ENCODE peak calls at places on chromosomes 16 and 17, in five cellular contexts. One of them, this sample, is unnamed.

GRCh38 chr17:67139784-67140665 is 95.7 kb downstream of the CACNG1 start:
- DNase-seq in heart left ventricle: no peak
- DNase-seq in progenitor cell of endocrine pancreas: no peak
- DNase-seq in GM12865: no peak
- DNase-seq in WTC11: peak
- DNase-seq in this sample: no peak

GRCh38 chr16:17392857-17393421 is 77.8 kb downstream of the XYLT1 start:
- DNase-seq in heart left ventricle: no peak
- DNase-seq in progenitor cell of endocrine pancreas: no peak
- DNase-seq in GM12865: no peak
- DNase-seq in WTC11: no peak
- DNase-seq in this sample: no peak

GRCh38 chr17:79338589-79338988 is 264.0 kb downstream of the ENGASE start:
- DNase-seq in heart left ventricle: no peak
- DNase-seq in progenitor cell of endocrine pancreas: no peak
- DNase-seq in GM12865: no peak
- DNase-seq in WTC11: no peak
- DNase-seq in this sample: no peak

GRCh38 chr16:73365010-73365409 is 317.1 kb upstream of the ZFHX3 start:
- DNase-seq in heart left ventricle: no peak
- DNase-seq in progenitor cell of endocrine pancreas: no peak
- DNase-seq in GM12865: no peak
- DNase-seq in WTC11: no peak
- DNase-seq in this sample: no peak

GRCh38 chr17:58666858-58667267 is 25.0 kb downstream of the TEX14 start:
- DNase-seq in heart left ventricle: peak
- DNase-seq in progenitor cell of endocrine pancreas: no peak
- DNase-seq in GM12865: no peak
- DNase-seq in WTC11: no peak
- DNase-seq in this sample: no peak

GRCh38 chr17:73551144-73551543 is 93.1 kb downstream of the SDK2 start:
- DNase-seq in heart left ventricle: no peak
- DNase-seq in progenitor cell of endocrine pancreas: no peak
- DNase-seq in GM12865: no peak
- DNase-seq in WTC11: no peak
- DNase-seq in this sample: no peak

GRCh38 chr17:48816774-48817590 is at the start of gene TTLL6:
- DNase-seq in heart left ventricle: peak
- DNase-seq in progenitor cell of endocrine pancreas: peak
- DNase-seq in GM12865: peak
- DNase-seq in WTC11: peak
- DNase-seq in this sample: peak

GRCh38 chr17:47423406-47424295 is 99.9 kb downstream of the EFCAB13 start:
- DNase-seq in heart left ventricle: peak
- DNase-seq in progenitor cell of endocrine pancreas: peak
- DNase-seq in GM12865: peak
- DNase-seq in WTC11: peak
- DNase-seq in this sample: peak

GRCh38 chr17:7650509-7651096 is at the start of gene ATP1B2:
- DNase-seq in heart left ventricle: peak
- DNase-seq in progenitor cell of endocrine pancreas: peak
- DNase-seq in GM12865: peak
- DNase-seq in WTC11: peak
- DNase-seq in this sample: peak

GRCh38 chr16:66354321-66354854 is 12.1 kb upstream of the CDH5 start:
- DNase-seq in heart left ventricle: no peak
- DNase-seq in progenitor cell of endocrine pancreas: no peak
- DNase-seq in GM12865: no peak
- DNase-seq in WTC11: no peak
- DNase-seq in this sample: no peak

GRCh38 chr17:73748521-73748920 is 104.3 kb upstream of the SDK2 start:
- DNase-seq in heart left ventricle: no peak
- DNase-seq in progenitor cell of endocrine pancreas: no peak
- DNase-seq in GM12865: no peak
- DNase-seq in WTC11: no peak
- DNase-seq in this sample: no peak

GRCh38 chr16:57245472-57246113 is 534 bp downstream of the ARL2BP start:
- DNase-seq in heart left ventricle: peak
- DNase-seq in progenitor cell of endocrine pancreas: no peak
- DNase-seq in GM12865: peak
- DNase-seq in WTC11: peak
- DNase-seq in this sample: peak

DNA sequence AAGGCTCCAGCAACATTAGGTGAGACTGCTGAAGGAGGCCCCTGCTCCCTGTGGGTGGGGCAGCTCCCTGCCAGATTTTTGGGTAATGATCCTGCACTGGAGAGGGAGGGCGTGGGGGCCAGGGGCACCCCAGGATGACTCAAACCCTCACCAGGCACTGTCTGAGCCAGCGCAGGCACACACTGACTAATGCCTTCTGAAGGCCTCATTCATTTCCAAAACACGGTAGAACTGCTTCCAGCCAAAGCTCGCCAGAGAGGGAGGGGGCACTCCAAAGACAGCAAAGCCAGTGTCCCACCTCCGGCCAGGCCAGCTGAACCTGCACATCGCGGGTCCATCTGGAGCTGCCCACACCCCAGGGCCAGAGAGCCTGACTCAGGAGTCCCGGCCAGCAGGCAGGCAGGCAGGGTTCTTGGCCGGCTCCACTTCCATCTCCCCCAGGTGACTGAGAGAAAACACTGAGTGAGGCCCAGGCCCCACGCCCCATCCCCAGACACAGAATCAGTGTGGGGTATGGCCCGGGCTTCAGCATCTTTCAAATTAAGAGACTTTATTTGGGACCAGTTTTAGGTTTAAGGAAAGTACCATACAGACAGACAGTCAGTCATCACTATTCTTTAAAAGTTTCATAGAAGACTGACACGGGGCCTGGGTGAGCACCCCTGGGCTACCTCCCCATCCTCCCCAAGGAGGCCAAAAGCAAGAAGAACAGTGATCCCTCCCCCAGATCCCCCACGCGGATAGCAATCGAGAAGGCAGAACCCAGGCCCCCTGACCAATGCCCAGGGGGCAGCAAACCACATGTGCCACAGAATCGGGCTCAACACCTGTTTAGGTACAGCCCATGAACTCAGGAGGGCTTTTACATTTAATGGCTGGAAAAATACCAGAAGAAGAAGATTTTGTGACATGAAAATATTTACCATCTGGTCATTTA is 2.3 kb downstream of the PIEZO1 start:
- DNase-seq in heart left ventricle: no peak
- DNase-seq in progenitor cell of endocrine pancreas: no peak
- DNase-seq in GM12865: peak
- DNase-seq in WTC11: no peak
- DNase-seq in this sample: no peak
- TF ChIP-seq CTCF in heart left ventricle: no peak
- TF ChIP-seq CTCF in progenitor cell of endocrine pancreas: no peak
- TF ChIP-seq CTCF in GM12865: no peak
- TF ChIP-seq CTCF in WTC11: no peak
- TF ChIP-seq CTCF in this sample: no peak

GRCh38 chr16:84141143-84141670 is 3.8 kb downstream of the HSDL1 start:
- DNase-seq in heart left ventricle: no peak
- DNase-seq in progenitor cell of endocrine pancreas: no peak
- DNase-seq in GM12865: peak
- DNase-seq in WTC11: peak
- DNase-seq in this sample: no peak
- TF ChIP-seq CTCF in heart left ventricle: no peak
- TF ChIP-seq CTCF in progenitor cell of endocrine pancreas: no peak
- TF ChIP-seq CTCF in GM12865: peak
- TF ChIP-seq CTCF in WTC11: no peak
- TF ChIP-seq CTCF in this sample: peak

GRCh38 chr16:21613361-21613760 is 14.0 kb downstream of the METTL9 start:
- DNase-seq in heart left ventricle: no peak
- DNase-seq in progenitor cell of endocrine pancreas: no peak
- DNase-seq in GM12865: no peak
- DNase-seq in WTC11: no peak
- DNase-seq in this sample: no peak

GRCh38 chr16:21611546-21612384 is 12.4 kb downstream of the METTL9 start:
- DNase-seq in heart left ventricle: no peak
- DNase-seq in progenitor cell of endocrine pancreas: no peak
- DNase-seq in GM12865: no peak
- DNase-seq in WTC11: no peak
- DNase-seq in this sample: no peak

GRCh38 chr16:21618261-21618660 is 18.9 kb downstream of the METTL9 start:
- DNase-seq in heart left ventricle: no peak
- DNase-seq in progenitor cell of endocrine pancreas: no peak
- DNase-seq in GM12865: no peak
- DNase-seq in WTC11: no peak
- DNase-seq in this sample: no peak

GRCh38 chr16:21611178-21611545 is 11.8 kb downstream of the METTL9 start:
- DNase-seq in heart left ventricle: no peak
- DNase-seq in progenitor cell of endocrine pancreas: no peak
- DNase-seq in GM12865: no peak
- DNase-seq in WTC11: no peak
- DNase-seq in this sample: no peak

GRCh38 chr16:21614896-21615295 is 15.5 kb downstream of the METTL9 start:
- DNase-seq in heart left ventricle: no peak
- DNase-seq in progenitor cell of endocrine pancreas: no peak
- DNase-seq in GM12865: no peak
- DNase-seq in WTC11: no peak
- DNase-seq in this sample: no peak
- TF ChIP-seq CTCF in heart left ventricle: peak
- TF ChIP-seq CTCF in progenitor cell of endocrine pancreas: peak
- TF ChIP-seq CTCF in GM12865: no peak
- TF ChIP-seq CTCF in WTC11: no peak
- TF ChIP-seq CTCF in this sample: no peak

GRCh38 chr17:17751996-17752821 is 71.0 kb downstream of the RAI1 start:
- DNase-seq in heart left ventricle: peak
- DNase-seq in progenitor cell of endocrine pancreas: peak
- DNase-seq in GM12865: peak
- DNase-seq in WTC11: peak
- DNase-seq in this sample: peak
- TF ChIP-seq CTCF in heart left ventricle: peak
- TF ChIP-seq CTCF in progenitor cell of endocrine pancreas: peak
- TF ChIP-seq CTCF in GM12865: peak
- TF ChIP-seq CTCF in WTC11: no peak
- TF ChIP-seq CTCF in this sample: peak

GRCh38 chr17:64974750-64975317 is 55.6 kb upstream of the LRRC37A3 start:
- DNase-seq in heart left ventricle: no peak
- DNase-seq in progenitor cell of endocrine pancreas: no peak
- DNase-seq in GM12865: no peak
- DNase-seq in WTC11: no peak
- DNase-seq in this sample: no peak

GRCh38 chr17:64972611-64973010 is 53.3 kb upstream of the LRRC37A3 start:
- DNase-seq in heart left ventricle: no peak
- DNase-seq in progenitor cell of endocrine pancreas: no peak
- DNase-seq in GM12865: no peak
- DNase-seq in WTC11: no peak
- DNase-seq in this sample: no peak

GRCh38 chr17:64978138-64978537 is 58.9 kb upstream of the LRRC37A3 start:
- DNase-seq in heart left ventricle: no peak
- DNase-seq in progenitor cell of endocrine pancreas: no peak
- DNase-seq in GM12865: no peak
- DNase-seq in WTC11: no peak
- DNase-seq in this sample: no peak

GRCh38 chr17:64975318-64976087 is 56.2 kb upstream of the LRRC37A3 start:
- DNase-seq in heart left ventricle: peak
- DNase-seq in progenitor cell of endocrine pancreas: peak
- DNase-seq in GM12865: peak
- DNase-seq in WTC11: peak
- DNase-seq in this sample: peak
- TF ChIP-seq CTCF in heart left ventricle: no peak
- TF ChIP-seq CTCF in progenitor cell of endocrine pancreas: no peak
- TF ChIP-seq CTCF in GM12865: no peak
- TF ChIP-seq CTCF in WTC11: no peak
- TF ChIP-seq CTCF in this sample: no peak

DNA sequence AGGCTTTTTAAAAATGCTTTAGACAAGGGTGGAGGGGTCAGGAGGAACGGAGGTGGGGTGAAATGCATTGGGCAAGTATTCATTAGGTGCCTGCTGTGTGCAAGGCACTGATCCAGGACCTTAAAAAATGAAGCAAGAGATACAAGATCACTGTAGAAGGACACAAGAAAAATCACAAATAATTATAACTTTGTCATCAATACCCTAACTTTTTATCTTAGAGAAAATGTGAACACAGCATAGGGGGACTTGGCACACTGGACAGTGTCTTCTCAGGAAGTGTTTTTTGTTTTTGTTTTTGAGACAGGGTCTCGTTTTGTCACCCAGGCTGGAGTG is 7.0 kb downstream of the EPOP start:
- DNase-seq in heart left ventricle: no peak
- DNase-seq in progenitor cell of endocrine pancreas: no peak
- DNase-seq in GM12865: no peak
- DNase-seq in WTC11: no peak
- DNase-seq in this sample: no peak
- TF ChIP-seq CTCF in heart left ventricle: no peak
- TF ChIP-seq CTCF in progenitor cell of endocrine pancreas: peak
- TF ChIP-seq CTCF in GM12865: no peak
- TF ChIP-seq CTCF in WTC11: no peak
- TF ChIP-seq CTCF in this sample: peak

DNA sequence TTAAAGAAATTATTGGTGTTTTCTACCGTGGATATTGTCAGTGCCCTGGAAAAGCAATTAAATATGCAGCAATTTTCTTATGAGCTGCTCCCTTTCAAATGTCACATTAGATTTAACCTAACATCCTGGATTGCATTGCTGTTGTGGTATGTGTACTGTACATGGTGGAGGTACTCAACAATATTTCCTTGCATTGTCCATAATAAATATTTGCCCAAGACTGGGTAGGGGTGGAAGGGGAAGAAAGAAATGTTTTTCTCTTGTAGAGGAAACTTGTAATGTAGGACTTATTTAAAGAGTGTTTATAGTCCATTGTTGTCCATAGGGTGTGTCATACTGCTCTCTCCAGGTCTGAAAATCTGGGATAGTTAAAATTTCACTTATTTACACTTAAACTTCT is 346.2 kb upstream of the TBX2 start:
- DNase-seq in heart left ventricle: no peak
- DNase-seq in progenitor cell of endocrine pancreas: no peak
- DNase-seq in GM12865: no peak
- DNase-seq in WTC11: no peak
- DNase-seq in this sample: no peak
- TF ChIP-seq CTCF in heart left ventricle: no peak
- TF ChIP-seq CTCF in progenitor cell of endocrine pancreas: no peak
- TF ChIP-seq CTCF in GM12865: no peak
- TF ChIP-seq CTCF in WTC11: no peak
- TF ChIP-seq CTCF in this sample: no peak

GRCh38 chr17:64063766-64064224 is 43.4 kb upstream of the ICAM2 start:
- DNase-seq in heart left ventricle: peak
- DNase-seq in progenitor cell of endocrine pancreas: peak
- DNase-seq in GM12865: peak
- DNase-seq in WTC11: peak
- DNase-seq in this sample: peak
- TF ChIP-seq CTCF in heart left ventricle: peak
- TF ChIP-seq CTCF in progenitor cell of endocrine pancreas: peak
- TF ChIP-seq CTCF in GM12865: peak
- TF ChIP-seq CTCF in WTC11: peak
- TF ChIP-seq CTCF in this sample: peak